ENCODE peak calls at places on chromosomes 4 and X, in nine cellular contexts. W is hepatocyte; K is aorta; N is pancreas; D is SK-N-SH; G is stomach; E is body of pancreas; Q is effector memory CD4-positive, alpha-beta T cell; L is IMR-90. F is an unnamed sample. For H3K4me1, the result is how much of the 10 kb centered on the place peaks cover.

GRCh38 chr4:160510925-160511324 is 1408.0 kb downstream of the RAPGEF2 start:
- DNase-seq in W (no peak), K (no peak), N (no peak), D (no peak), G (no peak), E (no peak), Q (no peak), L (no peak), F (no peak)

GRCh38 chrX:143648705-143649104 is 12.8 kb upstream of the SLITRK4 start:
- DNase-seq in W (peak), K (no peak), N (no peak), D (no peak), G (no peak), E (no peak), Q (no peak), L (no peak), F (no peak)

GRCh38 chrX:17525762-17526555 is 151.0 kb downstream of the NHS start:
- DNase-seq in W (no peak), K (no peak), N (no peak), D (no peak), G (no peak), E (no peak), Q (no peak), L (peak), F (no peak)

GRCh38 chrX:153708415-153708814 is 15.8 kb downstream of the BCAP31 start:
- DNase-seq in W (peak), K (no peak), N (peak), D (peak), G (peak), E (peak), Q (no peak), L (peak), F (peak)

GRCh38 chrX:154057790-154058189 is 38.1 kb upstream of the IRAK1 start:
- DNase-seq in W (no peak), K (no peak), N (no peak), D (no peak), G (no peak), E (no peak), Q (no peak), L (no peak), F (no peak)

GRCh38 chrX:57227691-57228090 is 58.8 kb upstream of the FAAH2 start:
- DNase-seq in W (peak), K (no peak), N (no peak), D (no peak), G (no peak), E (no peak), Q (no peak), L (no peak), F (no peak)

GRCh38 chrX:73847991-73848390 is 285.0 kb downstream of the CHIC1 start:
- DNase-seq in W (no peak), K (no peak), N (no peak), D (no peak), G (no peak), E (no peak), Q (no peak), L (no peak), F (no peak)

GRCh38 chrX:16140983-16141382 is 17.6 kb downstream of the GRPR start:
- DNase-seq in W (no peak), K (no peak), N (no peak), D (no peak), G (no peak), E (no peak), Q (no peak), L (no peak), F (no peak)

GRCh38 chr4:173448103-173448502 is 49.2 kb upstream of the SCRG1 start:
- DNase-seq in W (no peak), K (no peak), N (no peak), D (peak), G (no peak), E (no peak), Q (no peak), L (peak), F (no peak)

GRCh38 chr4:85955614-85956295 is 404.1 kb downstream of the MAPK10 start:
- DNase-seq in W (no peak), K (no peak), N (no peak), D (no peak), G (no peak), E (no peak), Q (no peak), L (peak), F (no peak)

GRCh38 chrX:82230013-82230412 is 1028.1 kb downstream of the SH3BGRL start:
- DNase-seq in W (no peak), K (no peak), N (no peak), D (no peak), G (no peak), E (no peak), Q (no peak), L (no peak), F (no peak)

DNA sequence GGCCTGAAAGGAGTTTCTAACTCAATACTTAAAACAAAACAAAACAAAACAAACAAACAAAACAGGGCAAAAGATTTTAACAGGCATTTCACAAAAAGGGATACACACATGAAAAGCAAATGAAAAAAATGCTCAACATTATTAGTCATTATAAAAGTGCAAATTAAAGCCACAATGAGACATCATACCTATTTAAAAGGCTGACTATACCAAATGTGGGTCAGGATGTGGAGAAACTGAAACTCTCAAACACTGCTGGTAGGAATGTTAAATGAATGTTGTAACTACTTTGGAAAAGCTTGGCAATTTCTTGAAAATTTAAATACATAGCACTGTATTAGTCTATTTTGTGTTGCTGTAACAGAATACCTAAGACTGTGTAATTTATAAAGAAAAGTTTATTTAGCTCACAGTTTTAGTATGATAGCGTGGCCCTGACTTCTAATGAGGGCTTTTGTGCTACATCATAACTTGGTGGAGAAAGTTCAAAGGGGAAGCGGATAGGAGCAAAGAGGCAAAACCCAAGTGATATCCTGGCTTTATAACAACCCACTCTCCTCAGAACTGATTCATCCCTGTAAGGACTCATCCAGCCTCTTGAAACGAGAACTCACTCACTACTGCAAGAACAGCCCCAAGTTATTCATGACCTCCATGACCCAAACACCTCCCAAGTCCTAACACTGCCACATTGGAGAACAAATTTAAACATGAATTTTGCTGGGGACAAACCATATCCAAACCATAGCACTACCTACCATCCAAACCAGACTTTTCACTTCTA is 214.0 kb downstream of the TEX11 start:
- DNase-seq in W (no peak), K (no peak), N (no peak), D (no peak), G (no peak), E (no peak), Q (no peak), L (no peak), F (no peak)
- H3K4me1 ChIP-seq in W (under half), K (under half), N (under half), D (under half), G (under half), E (under half), Q (under half), L (under half), F (under half)

GRCh38 chr4:123443401-123444297 is 47.1 kb downstream of the SPRY1 start:
- DNase-seq in W (no peak), K (no peak), N (no peak), D (peak), G (no peak), E (no peak), Q (no peak), L (peak), F (no peak)
- H3K4me1 ChIP-seq in W (under half), K (under half), N (under half), D (under half), G (under half), E (under half), Q (under half), L (under half), F (under half)

GRCh38 chr4:146245899-146246298 is 31.6 kb downstream of the REELD1 start:
- DNase-seq in W (no peak), K (no peak), N (no peak), D (no peak), G (no peak), E (no peak), Q (no peak), L (no peak), F (no peak)
- H3K4me1 ChIP-seq in W (under half), K (under half), N (under half), D (under half), G (under half), E (under half), Q (under half), L (under half), F (under half)

GRCh38 chr4:41366911-41367517 is 110.3 kb downstream of the UCHL1 start:
- DNase-seq in W (no peak), K (no peak), N (no peak), D (no peak), G (no peak), E (no peak), Q (no peak), L (no peak), F (no peak)
- H3K4me1 ChIP-seq in W (under half), K (under half), N (under half), D (under half), G (under half), E (under half), Q (under half), L (under half), F (under half)

GRCh38 chr4:30844861-30845582 is 124.9 kb downstream of the PCDH7 start:
- DNase-seq in W (no peak), K (no peak), N (no peak), D (no peak), G (no peak), E (no peak), Q (no peak), L (no peak), F (no peak)
- H3K4me1 ChIP-seq in W (under half), K (under half), N (under half), D (under half), G (under half), E (under half), Q (under half), L (under half), F (under half)

GRCh38 chr4:137534516-137534915 is 2.2 kb upstream of the PCDH18 start:
- DNase-seq in W (no peak), K (no peak), N (no peak), D (no peak), G (no peak), E (no peak), Q (no peak), L (no peak), F (no peak)
- H3K4me1 ChIP-seq in W (under half), K (under half), N (under half), D (under half), G (under half), E (under half), Q (under half), L (under half), F (under half)

DNA sequence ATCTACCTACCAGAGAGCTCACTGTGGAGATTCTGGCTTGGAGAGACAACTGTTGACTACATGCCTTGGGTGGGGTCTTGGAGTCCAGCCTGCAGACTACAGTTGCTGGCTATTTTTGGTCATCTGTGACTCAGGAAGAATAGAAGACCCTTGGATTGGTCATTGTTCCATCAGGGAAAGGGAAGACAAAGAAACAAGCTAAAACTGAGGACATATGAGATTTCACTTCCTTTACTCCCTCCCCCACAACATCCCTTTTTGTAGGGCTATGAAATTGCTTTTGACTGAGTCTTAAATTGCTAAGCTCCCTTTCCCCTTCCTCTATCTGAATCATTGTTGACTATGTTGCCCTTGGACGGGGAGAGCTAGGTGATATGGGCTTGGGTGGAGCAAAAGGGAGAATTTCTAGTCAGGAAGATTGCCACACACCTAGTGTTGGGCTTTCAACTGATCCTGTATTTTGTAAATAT is 11.7 kb downstream of the MSN start:
- DNase-seq in W (no peak), K (no peak), N (no peak), D (no peak), G (no peak), E (no peak), Q (no peak), L (peak), F (no peak)
- H3K4me1 ChIP-seq in W (under half), K (under half), N (under half), D (under half), G (under half), E (under half), Q (under half), L (under half), F (half or more)

GRCh38 chr4:41424541-41424940 is 113.4 kb upstream of the LIMCH1 start:
- DNase-seq in W (no peak), K (no peak), N (no peak), D (no peak), G (no peak), E (no peak), Q (no peak), L (no peak), F (no peak)

GRCh38 chr4:41428205-41428940 is 109.6 kb upstream of the LIMCH1 start:
- DNase-seq in W (no peak), K (no peak), N (no peak), D (no peak), G (no peak), E (no peak), Q (no peak), L (no peak), F (no peak)

GRCh38 chr4:41426523-41426922 is 111.4 kb upstream of the LIMCH1 start:
- DNase-seq in W (no peak), K (no peak), N (no peak), D (no peak), G (no peak), E (no peak), Q (no peak), L (no peak), F (no peak)

GRCh38 chr4:41428941-41429669 is 108.9 kb upstream of the LIMCH1 start:
- DNase-seq in W (no peak), K (no peak), N (no peak), D (no peak), G (no peak), E (no peak), Q (no peak), L (no peak), F (no peak)

GRCh38 chr4:41427306-41427882 is 110.6 kb upstream of the LIMCH1 start:
- DNase-seq in W (no peak), K (no peak), N (no peak), D (no peak), G (no peak), E (no peak), Q (no peak), L (no peak), F (no peak)
- H3K4me1 ChIP-seq in W (under half), K (under half), N (under half), D (under half), G (under half), E (under half), Q (under half), L (under half), F (under half)

F was measured in CD4-positive, alpha-beta memory T cell.